ENCODE peak calls at places on chromosomes 5 and 9, in five cellular contexts. X, J, U, R and S are unnamed samples. For H3K4me1, the result is how much of the 10 kb centered on the place peaks cover.

GRCh38 chr5:81207009-81207408 is 26.1 kb upstream of the CKMT2 start:
- DNase-seq in X (peak), J (no peak), U (peak), R (peak), S (no peak)

GRCh38 chr5:65244031-65244430 is 237.7 kb downstream of the ADAMTS6 start:
- DNase-seq in X (no peak), J (no peak), U (no peak), R (no peak), S (no peak)

GRCh38 chr5:74639538-74640449 is 734 bp downstream of the ENC1 start:
- DNase-seq in X (peak), J (peak), U (peak), R (no peak), S (peak)

GRCh38 chr5:135494196-135494595 is 41.6 kb downstream of the NEUROG1 start:
- DNase-seq in X (no peak), J (no peak), U (no peak), R (no peak), S (no peak)

GRCh38 chr5:59174248-59174844 is 591.5 kb downstream of the RAB3C start:
- DNase-seq in X (no peak), J (no peak), U (peak), R (no peak), S (peak)

GRCh38 chr5:75626959-75627358 is 15.7 kb downstream of the ANKDD1B start:
- DNase-seq in X (no peak), J (no peak), U (no peak), R (no peak), S (no peak)

GRCh38 chr9:133238272-133238850 is 29.3 kb upstream of the OBP2B start:
- DNase-seq in X (peak), J (peak), U (peak), R (peak), S (peak)

GRCh38 chr9:18877984-18878383 is 155.0 kb downstream of the SAXO1 start:
- DNase-seq in X (no peak), J (no peak), U (no peak), R (no peak), S (no peak)

GRCh38 chr9:15146121-15146820 is 160.7 kb downstream of the TTC39B start:
- DNase-seq in X (no peak), J (no peak), U (peak), R (no peak), S (no peak)

GRCh38 chr9:108056805-108057386 is 567.3 kb upstream of the KLF4 start:
- DNase-seq in X (no peak), J (no peak), U (no peak), R (no peak), S (no peak)

GRCh38 chr9:21964925-21965385 is 29.2 kb downstream of the CDKN2A start:
- DNase-seq in X (peak), J (peak), U (peak), R (no peak), S (peak)

GRCh38 chr5:16894236-16895057 is 41.6 kb downstream of the MYO10 start:
- DNase-seq in X (no peak), J (peak), U (peak), R (no peak), S (peak)

GRCh38 chr9:214488-215448 is at the start of gene DOCK8:
- DNase-seq in X (peak), J (peak), U (peak), R (peak), S (peak)

GRCh38 chr5:72187388-72188070 is 80.3 kb downstream of the MAP1B start:
- DNase-seq in X (no peak), J (no peak), U (no peak), R (peak), S (no peak)

GRCh38 chr5:175821790-175822211 is 49.6 kb upstream of the CPLX2 start:
- DNase-seq in X (no peak), J (no peak), U (no peak), R (no peak), S (no peak)

GRCh38 chr5:31983851-31984250 is 190.3 kb downstream of the GOLPH3 start:
- DNase-seq in X (no peak), J (no peak), U (no peak), R (no peak), S (no peak)

GRCh38 chr9:85310531-85311070 is 431.2 kb downstream of the AGTPBP1 start:
- DNase-seq in X (no peak), J (no peak), U (no peak), R (no peak), S (no peak)

GRCh38 chr5:173020643-173021042 is 35.5 kb upstream of the CREBRF start:
- DNase-seq in X (no peak), J (no peak), U (no peak), R (no peak), S (no peak)

GRCh38 chr5:172498431-172499129 is 44.3 kb upstream of the SH3PXD2B start:
- DNase-seq in X (peak), J (no peak), U (no peak), R (no peak), S (no peak)

GRCh38 chr9:128918921-128919320 is 1.9 kb upstream of the PHYHD1 start:
- DNase-seq in X (no peak), J (no peak), U (no peak), R (no peak), S (no peak)

GRCh38 chr9:128916745-128917144 is 4.0 kb upstream of the PHYHD1 start:
- DNase-seq in X (no peak), J (no peak), U (no peak), R (no peak), S (no peak)

GRCh38 chr9:128913995-128914772 is 6.6 kb upstream of the PHYHD1 start:
- DNase-seq in X (no peak), J (no peak), U (no peak), R (no peak), S (no peak)

GRCh38 chr9:128917151-128917849 is 3.5 kb upstream of the PHYHD1 start:
- DNase-seq in X (no peak), J (peak), U (no peak), R (no peak), S (peak)

DNA sequence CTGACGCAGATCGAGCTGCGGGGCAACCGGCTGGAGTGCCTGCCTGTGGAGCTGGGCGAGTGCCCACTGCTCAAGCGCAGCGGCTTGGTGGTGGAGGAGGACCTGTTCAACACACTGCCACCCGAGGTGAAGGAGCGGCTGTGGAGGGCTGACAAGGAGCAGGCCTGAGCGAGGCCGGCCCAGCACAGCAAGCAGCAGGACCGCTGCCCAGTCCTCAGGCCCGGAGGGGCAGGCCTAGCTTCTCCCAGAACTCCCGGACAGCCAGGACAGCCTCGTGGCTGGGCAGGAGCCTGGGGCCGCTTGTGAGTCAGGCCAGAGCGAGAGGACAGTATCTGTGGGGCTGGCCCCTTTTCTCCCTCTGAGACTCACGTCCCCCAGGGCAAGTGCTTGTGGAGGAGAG is 4.6 kb upstream of the PHYHD1 start:
- DNase-seq in X (no peak), J (no peak), U (no peak), R (no peak), S (peak)
- H3K4me1 ChIP-seq in X (under half), J (under half), U (under half), R (under half), S (half or more)

GRCh38 chr9:35842020-35842745 is 13.2 kb downstream of the TMEM8B start:
- DNase-seq in X (no peak), J (no peak), U (no peak), R (no peak), S (no peak)

GRCh38 chr9:35844628-35845301 is 15.7 kb downstream of the TMEM8B start:
- DNase-seq in X (no peak), J (peak), U (no peak), R (no peak), S (peak)

GRCh38 chr9:35842795-35843194 is 13.8 kb downstream of the TMEM8B start:
- DNase-seq in X (no peak), J (no peak), U (no peak), R (no peak), S (no peak)

GRCh38 chr9:35847786-35848185 is 18.8 kb downstream of the TMEM8B start:
- DNase-seq in X (no peak), J (no peak), U (no peak), R (no peak), S (no peak)

DNA sequence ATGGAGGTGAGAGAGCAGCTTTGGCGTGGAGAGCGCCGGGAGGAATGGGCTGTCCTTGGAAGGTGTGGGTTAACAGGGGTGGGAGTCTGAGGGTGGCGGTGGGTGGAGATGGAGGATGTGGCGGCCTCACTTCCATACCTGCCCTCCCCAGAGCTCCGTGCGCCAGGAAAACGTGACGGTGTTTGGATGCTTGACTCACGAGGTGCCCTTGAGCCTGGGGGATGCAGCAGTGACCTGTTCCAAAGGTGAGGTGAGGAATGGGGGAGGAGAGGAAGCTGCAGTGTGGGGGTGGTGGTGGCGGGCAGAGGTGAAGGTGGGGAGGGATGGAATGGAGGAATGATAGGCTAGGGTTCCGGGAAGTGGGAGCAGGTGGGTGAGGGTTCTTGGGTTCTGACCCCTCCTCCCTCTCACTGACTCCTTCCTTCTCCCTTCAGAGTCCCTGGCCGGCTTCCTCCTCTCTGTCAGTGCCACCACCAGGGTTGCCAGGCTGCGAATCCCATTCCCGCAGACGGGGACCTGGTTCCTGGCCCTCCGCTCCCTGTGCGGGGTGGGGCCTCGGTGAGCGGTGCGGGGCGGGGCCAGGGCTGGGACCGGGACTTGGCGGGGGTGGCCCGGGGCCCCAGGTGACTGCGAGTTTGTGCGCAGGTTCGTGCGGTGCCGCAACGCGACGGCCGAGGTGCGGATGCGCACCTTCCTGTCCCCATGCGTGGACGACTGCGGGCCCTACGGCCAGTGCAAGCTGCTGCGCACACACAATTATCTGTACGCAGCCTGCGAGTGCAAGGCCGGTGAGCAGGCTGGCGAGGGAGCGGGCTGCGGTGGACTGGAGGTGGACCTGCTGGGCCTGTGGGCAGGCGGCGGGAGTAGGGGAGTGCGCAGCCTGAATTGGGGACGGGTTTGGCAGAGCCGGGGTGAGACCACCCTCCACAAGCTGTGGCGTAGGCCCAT is 17.1 kb downstream of the TMEM8B start:
- DNase-seq in X (peak), J (no peak), U (peak), R (peak), S (no peak)
- H3K4me1 ChIP-seq in X (under half), J (under half), U (under half), R (under half), S (under half)

DNA sequence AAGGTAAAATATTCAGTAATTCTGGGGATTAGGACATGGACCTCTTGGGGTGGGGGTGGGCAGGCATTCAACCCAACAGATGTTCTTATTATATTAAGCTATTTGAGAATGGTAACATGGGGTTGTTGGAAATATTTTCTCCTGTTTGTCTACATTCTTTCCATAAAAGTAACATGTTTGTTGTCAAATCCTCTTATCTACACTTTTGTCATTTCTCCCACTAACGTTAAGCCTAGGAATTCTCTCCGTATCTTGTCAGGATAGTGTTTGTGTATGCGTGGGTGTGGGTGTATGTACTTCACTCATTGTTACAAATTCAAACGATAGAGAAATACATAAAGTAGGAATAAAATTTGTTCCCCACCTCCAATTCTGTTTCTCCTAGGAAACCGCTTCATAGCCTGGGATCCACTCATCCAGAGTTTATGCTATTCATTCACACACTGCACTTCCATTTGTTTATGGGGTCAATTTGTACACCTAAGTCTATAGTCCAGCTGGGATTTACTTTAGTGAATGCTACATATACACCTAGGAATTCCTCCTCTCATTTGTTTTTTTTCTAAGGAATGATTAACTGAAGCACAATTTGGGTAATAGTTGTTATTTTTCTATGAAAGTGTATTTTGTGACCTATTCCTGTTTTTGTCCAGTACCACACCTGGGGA is 216.8 kb downstream of the DCP2 start:
- DNase-seq in X (no peak), J (no peak), U (no peak), R (no peak), S (no peak)
- H3K4me1 ChIP-seq in X (under half), J (under half), U (under half), R (under half), S (under half)

GRCh38 chr9:37917315-37917731 is 13.4 kb upstream of the SLC25A51 start:
- DNase-seq in X (no peak), J (no peak), U (no peak), R (no peak), S (no peak)

GRCh38 chr9:37916471-37917314 is 12.8 kb upstream of the SLC25A51 start:
- DNase-seq in X (no peak), J (no peak), U (no peak), R (no peak), S (no peak)

GRCh38 chr9:37919166-37919955 is 15.4 kb upstream of the SLC25A51 start:
- DNase-seq in X (no peak), J (no peak), U (no peak), R (no peak), S (no peak)

GRCh38 chr9:37918665-37919165 is 14.8 kb upstream of the SLC25A51 start:
- DNase-seq in X (no peak), J (no peak), U (no peak), R (no peak), S (no peak)

GRCh38 chr9:37917801-37918664 is 14.1 kb upstream of the SLC25A51 start:
- DNase-seq in X (no peak), J (no peak), U (no peak), R (no peak), S (no peak)
- H3K4me1 ChIP-seq in X (under half), J (under half), U (under half), R (under half), S (under half)

GRCh38 chr5:151215546-151215880 is 8.4 kb downstream of the CCDC69 start:
- DNase-seq in X (no peak), J (no peak), U (no peak), R (no peak), S (no peak)

GRCh38 chr5:151214614-151215545 is 9.0 kb downstream of the CCDC69 start:
- DNase-seq in X (no peak), J (peak), U (no peak), R (no peak), S (peak)

GRCh38 chr5:151219138-151219537 is 4.8 kb downstream of the CCDC69 start:
- DNase-seq in X (no peak), J (no peak), U (no peak), R (no peak), S (no peak)

GRCh38 chr5:151218177-151218576 is 5.7 kb downstream of the CCDC69 start:
- DNase-seq in X (no peak), J (no peak), U (no peak), R (no peak), S (no peak)

DNA sequence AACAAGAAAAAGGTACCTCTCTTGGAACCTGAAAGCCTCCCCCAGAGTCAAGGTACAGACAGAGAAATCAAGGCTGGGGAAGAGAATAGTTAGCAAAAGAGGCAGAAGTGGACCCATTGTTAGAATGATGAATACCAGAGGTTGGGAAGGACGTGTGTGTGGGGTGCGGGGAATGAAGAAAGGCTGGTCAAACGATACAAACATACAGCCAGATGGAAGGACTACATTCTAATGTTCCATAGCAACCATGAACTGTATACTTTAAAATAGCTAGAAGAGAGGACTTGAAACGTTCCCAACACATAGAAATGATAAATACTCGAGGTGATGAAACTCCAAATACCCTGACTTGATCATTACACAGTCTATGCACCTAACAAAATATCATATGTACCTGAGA is 7.1 kb downstream of the CCDC69 start:
- DNase-seq in X (no peak), J (no peak), U (no peak), R (no peak), S (no peak)
- H3K4me1 ChIP-seq in X (under half), J (under half), U (under half), R (under half), S (under half)

GRCh38 chr9:121738391-121738790 is 87.0 kb downstream of the DAB2IP start:
- DNase-seq in X (no peak), J (no peak), U (no peak), R (no peak), S (no peak)
- H3K4me1 ChIP-seq in X (under half), J (half or more), U (half or more), R (under half), S (half or more)

GRCh38 chr9:127963359-127964064 is 17.3 kb downstream of the EEIG1 start:
- DNase-seq in X (no peak), J (no peak), U (no peak), R (no peak), S (no peak)
- H3K4me1 ChIP-seq in X (under half), J (half or more), U (under half), R (under half), S (half or more)

DNA sequence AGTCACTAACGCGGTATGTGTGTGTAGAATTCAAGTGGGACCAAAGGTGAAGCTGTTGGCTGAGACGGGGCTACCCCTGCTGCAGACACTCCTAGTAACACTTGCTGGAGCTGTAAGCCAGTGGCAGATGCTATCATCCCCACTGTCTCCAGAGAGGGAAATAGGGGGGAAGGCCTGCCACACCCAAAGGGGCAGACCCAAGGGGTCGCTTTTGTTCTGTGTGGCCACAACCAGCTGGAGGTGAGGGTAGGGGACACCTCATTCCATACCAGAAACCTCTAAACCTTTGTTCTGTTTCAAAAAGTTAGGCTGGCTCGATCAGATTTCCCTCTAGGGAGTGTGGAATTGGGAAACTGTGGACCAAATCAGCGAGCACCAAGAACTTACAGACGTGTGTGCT is 15.3 kb upstream of the SPATA24 start:
- DNase-seq in X (no peak), J (no peak), U (no peak), R (no peak), S (no peak)
- H3K4me1 ChIP-seq in X (under half), J (under half), U (under half), R (under half), S (under half)

GRCh38 chr9:96034553-96035122 is 159.1 kb downstream of the ERCC6L2 start:
- DNase-seq in X (no peak), J (no peak), U (no peak), R (no peak), S (no peak)
- H3K4me1 ChIP-seq in X (under half), J (under half), U (under half), R (under half), S (under half)

DNA sequence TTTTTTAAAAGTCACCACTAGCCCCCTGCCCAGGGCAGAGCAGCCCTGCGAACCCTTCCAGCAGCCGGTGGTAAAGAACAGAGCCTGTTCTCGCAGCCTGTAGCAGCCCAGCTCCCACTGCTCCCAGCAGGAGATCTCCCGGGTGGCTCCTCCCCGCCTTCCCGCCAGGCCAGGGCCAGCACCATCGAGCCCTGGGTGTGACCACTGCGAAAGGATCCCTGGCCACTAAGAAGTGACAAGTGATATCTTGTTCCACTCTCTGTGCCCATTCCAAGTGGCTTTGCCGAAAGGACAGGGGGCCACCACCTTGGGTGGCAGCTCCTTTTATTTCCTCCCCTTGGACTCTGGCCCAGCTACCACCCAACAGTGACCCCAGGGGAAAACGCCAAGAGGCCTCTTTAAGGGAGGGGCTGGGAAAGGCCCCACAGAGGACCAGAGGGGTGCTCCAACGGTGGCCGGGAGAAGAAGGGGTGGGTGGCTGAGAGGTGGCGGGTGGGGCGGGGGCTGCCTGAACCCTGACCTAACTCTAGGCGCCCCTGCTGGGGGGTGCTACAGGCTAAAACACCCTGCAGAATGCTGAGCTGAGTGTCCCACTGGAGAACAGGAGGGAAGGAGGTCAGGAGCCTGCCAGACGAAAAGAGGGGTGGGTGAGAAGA is 1.6 kb downstream of the NACC2 start:
- DNase-seq in X (no peak), J (no peak), U (no peak), R (peak), S (peak)
- H3K4me1 ChIP-seq in X (under half), J (half or more), U (under half), R (under half), S (half or more)